ENCODE peak calls at places on chromosome 12, in six cellular contexts. A, N, J, M, T and R are unnamed samples.

GRCh38 chr12:120181991-120182631 is 12.4 kb downstream of the GCN1 start:
- DNase-seq in A (no peak), N (no peak), J (no peak), M (peak; percentile 32), T (no peak), R (peak; percentile 47)

GRCh38 chr12:12564911-12565310 is 2.2 kb upstream of the DUSP16 start:
- DNase-seq in A (no peak), N (no peak), J (no peak), M (no peak), T (no peak), R (no peak)

GRCh38 chr12:120257041-120257821 is 8.3 kb downstream of the PXN start:
- DNase-seq in A (no peak), N (peak; percentile 42), J (peak; percentile 55), M (peak; percentile 64), T (no peak), R (peak; percentile 75)

GRCh38 chr12:103639983-103640382 is 52.9 kb downstream of the STAB2 start:
- DNase-seq in A (no peak), N (no peak), J (no peak), M (no peak), T (no peak), R (no peak)

GRCh38 chr12:28172434-28173030 is 17.7 kb upstream of the CCDC91 start:
- DNase-seq in A (no peak), N (peak; percentile 31), J (no peak), M (peak; percentile 48), T (no peak), R (peak; percentile 71)

GRCh38 chr12:38697290-38697689 is 208.1 kb downstream of the CPNE8 start:
- DNase-seq in A (no peak), N (no peak), J (no peak), M (no peak), T (no peak), R (no peak)

GRCh38 chr12:92412931-92413685 is 267.5 kb upstream of the BTG1 start:
- DNase-seq in A (no peak), N (no peak), J (no peak), M (no peak), T (no peak), R (no peak)

GRCh38 chr12:54658306-54659264 is 10.4 kb upstream of the DCD start:
- DNase-seq in A (no peak), N (peak; percentile 72), J (no peak), M (peak; percentile 58), T (no peak), R (peak; percentile 38)

GRCh38 chr12:12786716-12787601 is 1.5 kb downstream of the APOLD1 start:
- DNase-seq in A (peak; percentile 68), N (peak; percentile 80), J (peak; percentile 89), M (peak; percentile 85), T (no peak), R (peak; percentile 85)

GRCh38 chr12:124683330-124683662 is 115.9 kb upstream of the NCOR2 start:
- DNase-seq in A (no peak), N (peak; percentile 72), J (no peak), M (no peak), T (no peak), R (peak; percentile 84)

GRCh38 chr12:93514853-93515252 is 47.5 kb downstream of the MRPL42 start:
- DNase-seq in A (no peak), N (no peak), J (no peak), M (no peak), T (no peak), R (peak; percentile 59)

GRCh38 chr12:79547044-79547734 is 143.6 kb downstream of the PAWR start:
- DNase-seq in A (no peak), N (no peak), J (no peak), M (peak; percentile 55), T (no peak), R (peak; percentile 91)
- H3K27ac ChIP-seq in A (no peak overlapping the region), N (peak overlapping the region; percentile 59), J (no peak overlapping the region), M (peak overlapping the region; percentile 86), T (peak overlapping the region; percentile 81), R (peak overlapping the region; percentile 88)

DNA sequence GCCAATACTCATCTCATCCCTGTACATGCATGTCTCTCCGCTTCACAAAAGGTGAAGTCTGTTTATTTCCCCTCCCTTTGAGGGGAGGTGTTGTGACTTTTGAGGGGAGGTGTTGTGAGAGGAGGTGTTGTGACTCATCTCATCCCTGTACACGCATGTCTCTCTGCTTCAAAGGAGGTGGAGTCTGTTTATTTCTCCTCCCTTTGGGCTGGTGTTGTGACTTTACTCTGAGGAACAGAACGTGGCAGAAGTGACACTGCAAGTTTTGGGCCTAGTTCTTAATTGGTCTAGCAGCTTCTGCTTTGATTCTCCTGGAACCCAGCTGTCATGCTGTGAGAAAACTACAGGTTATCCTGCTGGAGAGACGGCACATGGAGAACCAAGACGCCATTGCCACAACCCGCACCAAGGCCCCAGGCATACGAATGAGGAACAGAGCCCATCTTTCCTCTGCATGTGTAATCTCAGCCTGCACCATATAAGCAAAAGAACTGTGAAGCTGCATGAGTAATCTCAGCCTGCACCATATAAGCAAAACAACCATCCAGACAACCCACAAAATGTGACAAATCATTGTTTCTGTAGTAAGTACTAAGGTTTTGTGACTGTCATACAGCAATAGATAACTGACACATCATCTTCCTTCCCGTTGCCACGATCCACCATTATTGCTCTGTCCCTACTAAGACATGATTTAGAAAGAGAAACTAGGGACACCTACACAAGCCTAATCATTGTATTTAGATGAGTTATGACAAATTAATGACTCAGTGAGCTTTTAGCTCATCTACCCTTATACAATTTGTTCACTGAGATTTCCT is 30.0 kb downstream of the GALNT4 start:
- DNase-seq in A (no peak), N (no peak), J (no peak), M (no peak), T (no peak), R (no peak)
- H3K27ac ChIP-seq in A (no peak overlapping the region), N (peak overlapping the region; percentile 81), J (no peak overlapping the region), M (no peak overlapping the region), T (no peak overlapping the region), R (no peak overlapping the region)

GRCh38 chr12:89969098-89969497 is 260.5 kb upstream of the ATP2B1 start:
- DNase-seq in A (no peak), N (no peak), J (no peak), M (no peak), T (no peak), R (peak; percentile 69)
- H3K27ac ChIP-seq in A (no peak overlapping the region), N (no peak overlapping the region), J (no peak overlapping the region), M (no peak overlapping the region), T (no peak overlapping the region), R (no peak overlapping the region)

DNA sequence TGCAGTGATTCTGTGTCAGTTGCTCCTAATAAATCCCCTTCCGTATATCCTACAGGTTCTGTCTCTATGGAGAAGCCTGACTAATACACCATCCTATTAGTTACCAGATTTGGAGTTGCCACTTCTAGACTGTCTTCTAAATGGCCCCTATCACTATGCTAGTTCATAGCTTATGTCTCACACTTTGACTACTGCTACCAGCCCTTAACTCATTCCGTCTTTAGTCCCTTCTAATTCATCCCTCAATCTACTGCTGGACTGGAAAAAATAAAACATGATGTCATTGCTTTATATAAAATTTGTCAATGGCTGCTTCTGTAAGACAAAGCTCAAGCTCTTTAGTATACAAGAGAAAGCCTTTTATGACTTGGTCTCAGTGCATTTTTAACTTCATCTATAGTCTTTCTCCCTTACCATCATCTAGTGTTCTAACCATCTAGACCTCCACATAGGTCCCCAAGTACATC is 99.5 kb downstream of the PPP1R12A start:
- DNase-seq in A (no peak), N (no peak), J (no peak), M (no peak), T (no peak), R (no peak)
- H3K27ac ChIP-seq in A (no peak overlapping the region), N (no peak overlapping the region), J (no peak overlapping the region), M (no peak overlapping the region), T (no peak overlapping the region), R (no peak overlapping the region)

GRCh38 chr12:42144174-42144423 is 575 bp downstream of the GXYLT1 start:
- DNase-seq in A (no peak), N (no peak), J (no peak), M (peak; percentile 11), T (no peak), R (no peak)
- H3K27ac ChIP-seq in A (no peak overlapping the region), N (peak overlapping the region; percentile 90), J (peak overlapping the region; percentile 84), M (peak overlapping the region; percentile 92), T (peak overlapping the region; percentile 79), R (peak overlapping the region; percentile 93)

GRCh38 chr12:71240941-71241340 is 83.1 kb upstream of the TSPAN8 start:
- DNase-seq in A (no peak), N (no peak), J (no peak), M (no peak), T (no peak), R (no peak)
- H3K27ac ChIP-seq in A (no peak overlapping the region), N (no peak overlapping the region), J (no peak overlapping the region), M (no peak overlapping the region), T (peak overlapping the region; percentile 74), R (no peak overlapping the region)

GRCh38 chr12:19898009-19898408 is 458.7 kb downstream of the AEBP2 start:
- DNase-seq in A (no peak), N (no peak), J (no peak), M (no peak), T (no peak), R (no peak)
- H3K27ac ChIP-seq in A (no peak overlapping the region), N (no peak overlapping the region), J (no peak overlapping the region), M (no peak overlapping the region), T (peak overlapping the region; percentile 65), R (no peak overlapping the region)

GRCh38 chr12:111759276-111759675 is 7.5 kb upstream of the ALDH2 start:
- DNase-seq in A (no peak), N (no peak), J (no peak), M (no peak), T (no peak), R (no peak)

GRCh38 chr12:111756681-111757080 is 10.1 kb upstream of the ALDH2 start:
- DNase-seq in A (no peak), N (no peak), J (no peak), M (no peak), T (no peak), R (no peak)

GRCh38 chr12:111758120-111758561 is 8.6 kb upstream of the ALDH2 start:
- DNase-seq in A (no peak), N (peak; percentile 79), J (no peak), M (peak; percentile 82), T (no peak), R (no peak)

GRCh38 chr12:111756196-111756595 is 10.5 kb upstream of the ALDH2 start:
- DNase-seq in A (no peak), N (no peak), J (no peak), M (no peak), T (no peak), R (no peak)

DNA sequence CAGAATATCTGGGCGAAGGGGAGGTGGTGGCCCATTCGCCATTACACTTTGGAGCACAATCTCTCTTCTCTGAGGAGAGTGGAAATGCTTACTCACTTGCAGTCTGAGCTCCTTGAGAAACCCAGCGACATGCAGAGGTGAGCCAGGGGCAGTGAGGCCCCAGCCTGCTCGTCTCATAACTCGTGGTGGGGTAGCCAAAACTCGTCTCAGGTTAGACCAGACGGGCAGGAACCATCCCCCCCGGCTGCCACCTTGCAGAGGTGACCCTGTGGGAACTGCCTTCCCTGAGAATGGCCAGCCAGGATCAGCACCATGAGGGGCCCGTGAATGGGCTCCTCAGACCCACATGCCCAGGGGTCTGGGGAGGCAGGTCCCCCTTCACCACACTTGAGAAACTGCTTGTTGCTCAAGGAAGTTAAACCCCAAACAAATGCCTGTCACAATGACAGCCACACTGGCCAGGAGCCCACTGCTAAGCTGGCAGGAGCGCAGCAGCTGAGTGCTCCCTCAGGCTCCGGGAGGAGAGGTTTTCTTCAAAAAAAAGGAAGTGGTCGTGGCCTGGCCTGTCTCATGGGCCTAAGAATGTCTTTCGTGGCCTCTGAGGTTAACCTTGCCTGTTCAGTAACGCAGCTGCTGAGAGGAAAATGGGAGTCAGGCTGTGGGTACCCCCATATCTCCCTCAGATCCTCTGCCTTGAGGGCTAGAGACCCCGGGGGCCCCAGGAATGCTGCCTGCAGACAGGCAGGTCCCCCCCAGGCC is 9.2 kb upstream of the ALDH2 start:
- DNase-seq in A (no peak), N (peak; percentile 62), J (no peak), M (peak; percentile 78), T (no peak), R (no peak)
- H3K27ac ChIP-seq in A (no peak overlapping the region), N (peak overlapping the region; percentile 44), J (no peak overlapping the region), M (peak overlapping the region; percentile 77), T (peak overlapping the region; percentile 66), R (peak overlapping the region; percentile 83)